ENCODE peak calls at places on chromosomes 7 and 10, in six cellular contexts. C, K, F, E, M and Q are unnamed samples.
A peak's percentile ranks its signal among the peaks of the same experiment; 100 is the strongest.

GRCh38 chr7:99365318-99366141 is 9.0 kb upstream of the ARPC1B start:
- DNase-seq in M (peak; percentile 80), E (peak; percentile 55), F (no peak), K (peak; percentile 75), C (peak; percentile 66), Q (peak; percentile 48)

GRCh38 chr7:1271046-1271445 is 38.4 kb downstream of the UNCX start:
- DNase-seq in E (no peak), C (no peak), M (no peak), K (no peak), F (no peak), Q (no peak)

GRCh38 chr7:7761340-7761973 is 43.0 kb upstream of the RPA3 start:
- DNase-seq in M (no peak), F (peak; percentile 26), C (no peak), K (no peak), E (peak; percentile 68), Q (peak; percentile 49)

GRCh38 chr7:76396039-76396732 is 13.3 kb downstream of the SSC4D start:
- DNase-seq in C (peak; percentile 91), E (no peak), K (no peak), F (no peak), M (no peak), Q (no peak)

GRCh38 chr10:123135415-123136141 is at the start of gene HMX3:
- DNase-seq in M (no peak), F (no peak), E (no peak), K (peak; percentile 57), C (peak; percentile 85), Q (no peak)

GRCh38 chr7:11471255-11471654 is 360.7 kb downstream of the THSD7A start:
- DNase-seq in C (no peak), M (no peak), E (no peak), F (no peak), K (no peak), Q (no peak)

GRCh38 chr10:86969421-86970041 is 1.2 kb downstream of the ADIRF start:
- DNase-seq in M (no peak), E (no peak), K (no peak), C (no peak), F (no peak), Q (peak; percentile 18)

GRCh38 chr7:97104719-97105129 is 12.8 kb upstream of the SDHAF3 start:
- DNase-seq in E (peak; percentile 67), M (peak; percentile 83), C (peak; percentile 88), K (peak; percentile 87), F (peak; percentile 59), Q (peak; percentile 89)

GRCh38 chr10:22491931-22492615 is 146.8 kb downstream of the SPAG6 start:
- DNase-seq in K (no peak), M (no peak), F (no peak), E (no peak), C (no peak), Q (no peak)

GRCh38 chr7:22194633-22195273 is 162.2 kb downstream of the RAPGEF5 start:
- DNase-seq in E (no peak), K (no peak), F (no peak), M (no peak), C (no peak), Q (no peak)

GRCh38 chr7:34558026-34558425 is 100.0 kb upstream of the NPSR1 start:
- DNase-seq in K (no peak), F (no peak), M (no peak), E (no peak), C (no peak), Q (no peak)

GRCh38 chr7:139531094-139531493 is 7.6 kb downstream of the CLEC2L start:
- DNase-seq in C (no peak), M (no peak), K (no peak), E (no peak), F (no peak), Q (no peak)

GRCh38 chr7:25965405-25966123 is 186.4 kb upstream of the NFE2L3 start:
- DNase-seq in M (no peak), K (no peak), F (no peak), C (no peak), E (no peak), Q (no peak)

GRCh38 chr10:71766717-71767419 is 6.5 kb downstream of the VSIR start:
- DNase-seq in C (no peak), K (no peak), M (peak; percentile 95), F (peak; percentile 74), E (no peak), Q (peak; percentile 90)

GRCh38 chr7:20206104-20206896 is 10.9 kb downstream of the MACC1 start:
- DNase-seq in E (no peak), M (no peak), K (no peak), C (no peak), F (no peak), Q (no peak)

GRCh38 chr7:141697211-141697871 is 4.6 kb downstream of the DENND11 start:
- DNase-seq in M (peak; percentile 39), E (no peak), K (no peak), F (no peak), C (no peak), Q (no peak)

GRCh38 chr7:154929006-154929726 is 73.8 kb downstream of the PAXIP1 start:
- DNase-seq in F (no peak), E (no peak), K (no peak), C (no peak), M (no peak), Q (no peak)

GRCh38 chr7:65230231-65230630 is 143.4 kb upstream of the ZNF92 start:
- DNase-seq in M (no peak), E (no peak), C (no peak), F (no peak), K (no peak), Q (no peak)

GRCh38 chr10:84194424-84195043 is at the start of gene CDHR1:
- DNase-seq in C (peak; percentile 85), K (peak; percentile 86), F (no peak), M (no peak), E (no peak), Q (peak; percentile 56)

GRCh38 chr7:29194206-29194593 is 375 bp upstream of the CHN2 start:
- DNase-seq in K (no peak), E (no peak), F (no peak), C (peak; percentile 62), M (no peak), Q (peak; percentile 45)

GRCh38 chr7:100475549-100475948 is 3.5 kb downstream of the TSC22D4 start:
- DNase-seq in K (peak; percentile 28), F (no peak), E (no peak), M (no peak), C (no peak), Q (peak; percentile 58)

GRCh38 chr10:95247881-95248583 is 42.8 kb downstream of the PDLIM1 start:
- DNase-seq in E (no peak), F (no peak), K (no peak), M (no peak), C (no peak), Q (no peak)

GRCh38 chr10:95254629-95255028 is 36.2 kb downstream of the PDLIM1 start:
- DNase-seq in K (no peak), C (no peak), E (no peak), F (no peak), M (no peak), Q (no peak)

GRCh38 chr7:157010588-157011332 is at the start of gene MNX1:
- DNase-seq in C (peak; percentile 93), K (peak; percentile 71), M (peak; percentile 82), F (peak; percentile 54), E (peak; percentile 89), Q (peak; percentile 84)

GRCh38 chr10:46787321-46787615 is 124.0 kb upstream of the PTPN20 start:
- DNase-seq in K (peak; percentile 21), C (no peak), M (peak; percentile 34), F (no peak), E (peak; percentile 19), Q (peak; percentile 52)

GRCh38 chr7:22779697-22780096 is 43.0 kb downstream of the TOMM7 start:
- DNase-seq in M (peak; percentile 2), E (no peak), F (no peak), C (no peak), K (no peak), Q (no peak)

GRCh38 chr10:69406302-69406811 is 10.4 kb downstream of the TACR2 start:
- DNase-seq in E (no peak), C (peak; percentile 47), M (no peak), K (no peak), F (no peak), Q (no peak)

GRCh38 chr7:123030631-123031030 is 35.1 kb upstream of the TAS2R16 start:
- DNase-seq in M (no peak), K (no peak), F (no peak), E (no peak), C (no peak), Q (no peak)

GRCh38 chr10:105797234-105797890 is 1156.3 kb downstream of the SORCS3 start:
- DNase-seq in M (no peak), E (peak; percentile 34), K (peak; percentile 48), C (peak; percentile 69), F (peak; percentile 10), Q (peak; percentile 62)

GRCh38 chr7:24779283-24779655 is 22.0 kb upstream of the GSDME start:
- DNase-seq in F (no peak), M (no peak), E (no peak), K (no peak), C (no peak), Q (no peak)
- H3K4me3 ChIP-seq in F (no peak overlapping the region), M (no peak overlapping the region), E (no peak overlapping the region), K (no peak overlapping the region), C (no peak overlapping the region), Q (no peak overlapping the region)

DNA sequence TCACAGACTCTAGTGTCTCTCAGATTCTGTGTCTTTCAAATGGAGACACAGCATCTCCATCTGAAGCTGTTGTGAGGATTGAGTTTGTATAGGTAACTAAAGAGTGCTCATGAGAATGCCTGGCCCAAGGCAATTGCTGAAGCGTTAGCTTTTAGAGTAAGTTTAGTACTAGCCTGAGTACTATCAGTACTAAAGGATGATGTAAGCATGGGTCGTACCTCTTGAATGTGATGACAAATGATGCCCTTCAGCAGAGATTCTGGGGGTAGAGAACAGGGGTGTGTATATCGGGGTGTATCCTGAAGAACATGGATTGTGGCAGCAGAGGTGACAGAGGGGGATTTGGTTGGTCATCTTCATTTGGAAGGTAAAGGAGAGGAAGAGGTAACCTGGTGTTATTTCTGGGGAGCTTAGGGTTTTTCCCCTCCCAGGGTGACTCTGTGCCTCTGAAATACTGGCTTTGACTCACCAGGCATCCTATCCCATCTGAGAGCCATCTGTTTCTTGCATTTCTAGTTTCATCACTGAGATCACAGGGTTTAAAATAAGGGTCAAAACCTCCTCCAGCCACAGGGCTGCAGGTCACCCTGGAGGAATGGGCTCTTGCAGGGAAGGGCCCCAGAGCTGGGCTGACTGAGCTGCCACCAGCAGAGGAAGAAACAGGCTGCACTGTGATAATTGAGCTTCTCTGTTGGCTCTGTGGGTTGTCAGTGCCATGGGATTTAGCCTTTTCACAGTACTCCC is 756.0 kb downstream of the KCNMA1 start:
- DNase-seq in K (no peak), M (no peak), F (no peak), C (no peak), E (no peak), Q (no peak)
- H3K9me2 ChIP-seq in K (no peaks in the 10 kb centered on the region), M (no peaks in the 10 kb centered on the region), F (no peaks in the 10 kb centered on the region), C (peaks cover 4% of the 10 kb centered on the region), E (no peaks in the 10 kb centered on the region), Q (no peaks in the 10 kb centered on the region)

DNA sequence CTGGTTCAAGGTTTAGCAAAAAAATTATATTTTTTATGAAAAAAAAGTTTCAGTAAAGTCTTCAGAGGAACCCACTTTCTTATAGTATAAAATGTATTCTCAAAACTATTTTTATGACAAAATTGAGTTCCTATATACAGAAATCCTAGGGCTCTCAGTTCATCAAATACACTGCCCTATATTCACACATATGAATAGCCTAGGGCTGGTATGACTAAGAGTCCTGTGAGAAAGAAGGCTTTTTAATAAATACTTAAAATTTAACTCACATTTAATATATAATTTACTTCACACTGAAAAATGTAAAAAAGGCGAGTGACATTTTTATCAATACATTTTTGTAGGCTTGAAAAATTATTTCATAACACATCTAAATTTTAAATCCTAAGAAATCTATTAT is 16.6 kb downstream of the CHCHD3 start:
- DNase-seq in K (no peak), E (no peak), C (no peak), F (no peak), M (no peak), Q (no peak)
- TF ChIP-seq CTCF in K (no peak), E (no peak), C (no peak), F (no peak), M (no peak), Q (no peak)

GRCh38 chr10:62027841-62028501 is 126.5 kb downstream of the ARID5B start:
- DNase-seq in C (no peak), F (no peak), K (no peak), M (no peak), E (no peak), Q (peak; percentile 37)
- H3K4me3 ChIP-seq in C (no peak overlapping the region), F (no peak overlapping the region), K (no peak overlapping the region), M (no peak overlapping the region), E (no peak overlapping the region), Q (no peak overlapping the region)